ENCODE peak calls at places on chromosome 4, in seven cellular contexts. T is neural crest cell, A is GM13977, I is right lobe of liver, W is hepatocyte, L is cardiac fibroblast, Q is esophagus squamous epithelium. E is an unnamed sample.

GRCh38 chr4:134955059-134955458 is 753.5 kb upstream of the PABPC4L start:
- DNase-seq in T (no peak), A (no peak), I (no peak), W (no peak), L (no peak), Q (no peak), E (no peak)

GRCh38 chr4:139857977-139858376 is 192.4 kb downstream of the MGST2 start:
- DNase-seq in T (no peak), A (no peak), I (no peak), W (no peak), L (no peak), Q (no peak), E (no peak)

GRCh38 chr4:48299560-48299959 is 29.9 kb upstream of the TEC start:
- DNase-seq in T (no peak), A (no peak), I (no peak), W (no peak), L (no peak), Q (no peak), E (no peak)

GRCh38 chr4:10554694-10555093 is 97.5 kb upstream of the ZNF518B start:
- DNase-seq in T (peak), A (peak), I (no peak), W (peak), L (peak), Q (no peak), E (peak)

GRCh38 chr4:26139310-26139924 is 181.4 kb upstream of the RBPJ start:
- DNase-seq in T (no peak), A (no peak), I (no peak), W (no peak), L (no peak), Q (no peak), E (no peak)

GRCh38 chr4:20109395-20109794 is 142.3 kb upstream of the SLIT2 start:
- DNase-seq in T (no peak), A (no peak), I (no peak), W (no peak), L (peak), Q (no peak), E (no peak)

GRCh38 chr4:48375651-48376291 is 34.4 kb downstream of the SLAIN2 start:
- DNase-seq in T (no peak), A (no peak), I (no peak), W (peak), L (peak), Q (no peak), E (peak)

GRCh38 chr4:184444215-184444952 is 30.0 kb downstream of the IRF2 start:
- DNase-seq in T (no peak), A (no peak), I (no peak), W (no peak), L (no peak), Q (no peak), E (no peak)

GRCh38 chr4:38385286-38386010 is 278.6 kb upstream of the KLF3 start:
- DNase-seq in T (no peak), A (no peak), I (peak), W (peak), L (no peak), Q (no peak), E (no peak)

GRCh38 chr4:68654946-68655721 is 15.3 kb downstream of the UGT2B15 start:
- DNase-seq in T (no peak), A (no peak), I (no peak), W (no peak), L (no peak), Q (no peak), E (no peak)

GRCh38 chr4:174136013-174136412 is 147.5 kb downstream of the FBXO8 start:
- DNase-seq in T (no peak), A (no peak), I (no peak), W (peak), L (peak), Q (no peak), E (no peak)

GRCh38 chr4:44961001-44961755 is 234.8 kb upstream of the GNPDA2 start:
- DNase-seq in T (no peak), A (no peak), I (no peak), W (no peak), L (no peak), Q (no peak), E (no peak)

GRCh38 chr4:148076964-148077363 is 345.1 kb downstream of the ARHGAP10 start:
- DNase-seq in T (no peak), A (no peak), I (no peak), W (no peak), L (no peak), Q (no peak), E (no peak)

GRCh38 chr4:186701273-186701672 is 22.4 kb downstream of the FAT1 start:
- DNase-seq in T (peak), A (no peak), I (no peak), W (no peak), L (peak), Q (no peak), E (no peak)

GRCh38 chr4:8912506-8912905 is 40.9 kb upstream of the HMX1 start:
- DNase-seq in T (no peak), A (peak), I (peak), W (peak), L (no peak), Q (no peak), E (no peak)

GRCh38 chr4:38313999-38314561 is 349.9 kb upstream of the KLF3 start:
- DNase-seq in T (no peak), A (no peak), I (no peak), W (peak), L (peak), Q (no peak), E (no peak)

GRCh38 chr4:41359069-41359769 is 102.5 kb downstream of the UCHL1 start:
- DNase-seq in T (no peak), A (no peak), I (no peak), W (no peak), L (no peak), Q (no peak), E (no peak)

GRCh38 chr4:7074423-7074822 is 6.6 kb upstream of the GRPEL1 start:
- DNase-seq in T (no peak), A (no peak), I (no peak), W (no peak), L (no peak), Q (no peak), E (peak)

GRCh38 chr4:15469402-15470148 is at the start of gene CC2D2A:
- DNase-seq in T (peak), A (no peak), I (no peak), W (peak), L (peak), Q (no peak), E (peak)

GRCh38 chr4:7761720-7762119 is 177.9 kb downstream of the AFAP1 start:
- DNase-seq in T (peak), A (peak), I (no peak), W (peak), L (peak), Q (no peak), E (peak)

GRCh38 chr4:86387013-86387412 is 27.2 kb upstream of the MAPK10 start:
- DNase-seq in T (no peak), A (no peak), I (no peak), W (no peak), L (no peak), Q (no peak), E (no peak)

GRCh38 chr4:168540086-168540864 is 43.4 kb downstream of the PALLD start:
- DNase-seq in T (no peak), A (no peak), I (no peak), W (no peak), L (peak), Q (no peak), E (no peak)

GRCh38 chr4:7647932-7648812 is 213.4 kb upstream of the PSAPL1 start:
- DNase-seq in T (no peak), A (no peak), I (peak), W (peak), L (peak), Q (no peak), E (peak)

GRCh38 chr4:85672959-85673358 is 198.0 kb downstream of the ARHGAP24 start:
- DNase-seq in T (no peak), A (no peak), I (no peak), W (no peak), L (no peak), Q (no peak), E (no peak)

GRCh38 chr4:113639311-113639710 is 122.2 kb downstream of the CAMK2D start:
- DNase-seq in T (no peak), A (no peak), I (no peak), W (no peak), L (no peak), Q (no peak), E (no peak)

GRCh38 chr4:151031831-151032605 is 16.9 kb upstream of the LRBA start:
- DNase-seq in T (no peak), A (no peak), I (no peak), W (no peak), L (peak), Q (no peak), E (no peak)

GRCh38 chr4:121308828-121309227 is 72.0 kb downstream of the QRFPR start:
- DNase-seq in T (no peak), A (no peak), I (no peak), W (no peak), L (no peak), Q (no peak), E (no peak)

GRCh38 chr4:121306932-121307331 is 73.9 kb downstream of the QRFPR start:
- DNase-seq in T (no peak), A (no peak), I (no peak), W (no peak), L (no peak), Q (no peak), E (no peak)

GRCh38 chr4:121304843-121305348 is 75.9 kb downstream of the QRFPR start:
- DNase-seq in T (no peak), A (no peak), I (no peak), W (peak), L (no peak), Q (no peak), E (no peak)

GRCh38 chr4:121307441-121308327 is 73.1 kb downstream of the QRFPR start:
- DNase-seq in T (no peak), A (peak), I (no peak), W (peak), L (peak), Q (no peak), E (no peak)

GRCh38 chr4:121308328-121308663 is 72.5 kb downstream of the QRFPR start:
- DNase-seq in T (no peak), A (no peak), I (no peak), W (no peak), L (no peak), Q (no peak), E (no peak)
- TF ChIP-seq CTCF in T (no peak), A (no peak), I (no peak), W (no peak), L (no peak), Q (no peak), E (no peak)

GRCh38 chr4:4663028-4663427 is 121.2 kb upstream of the STX18 start:
- DNase-seq in T (no peak), A (no peak), I (no peak), W (no peak), L (no peak), Q (no peak), E (no peak)

GRCh38 chr4:4666693-4667642 is 125.1 kb upstream of the STX18 start:
- DNase-seq in T (no peak), A (no peak), I (no peak), W (peak), L (peak), Q (no peak), E (no peak)

GRCh38 chr4:4662230-4662629 is 120.4 kb upstream of the STX18 start:
- DNase-seq in T (no peak), A (no peak), I (no peak), W (no peak), L (no peak), Q (no peak), E (no peak)

GRCh38 chr4:4666187-4666586 is 124.3 kb upstream of the STX18 start:
- DNase-seq in T (no peak), A (no peak), I (no peak), W (no peak), L (no peak), Q (no peak), E (no peak)

GRCh38 chr4:4664234-4664633 is 122.4 kb upstream of the STX18 start:
- DNase-seq in T (no peak), A (no peak), I (no peak), W (no peak), L (no peak), Q (no peak), E (no peak)
- TF ChIP-seq CTCF in T (no peak), A (no peak), I (no peak), W (no peak), L (no peak), Q (no peak), E (no peak)

GRCh38 chr4:1092983-1093361 is 20.4 kb downstream of the RNF212 start:
- DNase-seq in T (no peak), A (no peak), I (no peak), W (no peak), L (no peak), Q (no peak), E (no peak)

GRCh38 chr4:1090465-1091440 is 22.6 kb downstream of the RNF212 start:
- DNase-seq in T (no peak), A (no peak), I (no peak), W (no peak), L (no peak), Q (no peak), E (no peak)

GRCh38 chr4:1091561-1091995 is 21.8 kb downstream of the RNF212 start:
- DNase-seq in T (no peak), A (no peak), I (no peak), W (no peak), L (no peak), Q (no peak), E (no peak)

GRCh38 chr4:1093391-1094335 is 19.7 kb downstream of the RNF212 start:
- DNase-seq in T (no peak), A (no peak), I (no peak), W (no peak), L (no peak), Q (no peak), E (no peak)

GRCh38 chr4:1092026-1092982 is 21.1 kb downstream of the RNF212 start:
- DNase-seq in T (no peak), A (no peak), I (no peak), W (no peak), L (no peak), Q (no peak), E (no peak)
- TF ChIP-seq CTCF in T (no peak), A (peak), I (no peak), W (no peak), L (no peak), Q (no peak), E (no peak)

GRCh38 chr4:54189140-54189539 is 40.0 kb upstream of the PDGFRA start:
- DNase-seq in T (no peak), A (no peak), I (no peak), W (no peak), L (peak), Q (no peak), E (no peak)
- TF ChIP-seq CTCF in T (no peak), A (no peak), I (no peak), W (no peak), L (no peak), Q (no peak), E (no peak)

E was measured in gastrocnemius medialis.